ENCODE peak calls at places on chromosomes 13 and 19, in six cellular contexts. One of them, this sample, is unnamed.

GRCh38 chr19:3179739-3180293 is 1.2 kb downstream of the S1PR4 start:
- DNase-seq in left ventricle myocardium superior: no peak
- DNase-seq in HuH-7: no peak
- DNase-seq in stimulated activated naive CD8-positive, alpha-beta T cell treated with anti-CD3 and anti-CD28 coated beads, Interleukin-15, amount 100 ng/mL, for 72 hours: peak
- DNase-seq in NCI-H774: no peak
- DNase-seq in hippocampal formation: no peak
- DNase-seq in this sample: no peak

GRCh38 chr13:77737583-77738200 is 40.2 kb downstream of the SLAIN1 start:
- DNase-seq in left ventricle myocardium superior: no peak
- DNase-seq in HuH-7: no peak
- DNase-seq in stimulated activated naive CD8-positive, alpha-beta T cell treated with anti-CD3 and anti-CD28 coated beads, Interleukin-15, amount 100 ng/mL, for 72 hours: peak
- DNase-seq in NCI-H774: no peak
- DNase-seq in hippocampal formation: no peak
- DNase-seq in this sample: no peak

GRCh38 chr13:113448885-113449692 is 4.2 kb downstream of the ADPRHL1 start:
- DNase-seq in left ventricle myocardium superior: no peak
- DNase-seq in HuH-7: peak
- DNase-seq in stimulated activated naive CD8-positive, alpha-beta T cell treated with anti-CD3 and anti-CD28 coated beads, Interleukin-15, amount 100 ng/mL, for 72 hours: peak
- DNase-seq in NCI-H774: peak
- DNase-seq in hippocampal formation: peak
- DNase-seq in this sample: no peak

GRCh38 chr19:54448037-54448773 is 794 bp upstream of the LENG8 start:
- DNase-seq in left ventricle myocardium superior: peak
- DNase-seq in HuH-7: no peak
- DNase-seq in stimulated activated naive CD8-positive, alpha-beta T cell treated with anti-CD3 and anti-CD28 coated beads, Interleukin-15, amount 100 ng/mL, for 72 hours: no peak
- DNase-seq in NCI-H774: no peak
- DNase-seq in hippocampal formation: no peak
- DNase-seq in this sample: peak

GRCh38 chr19:18408053-18408476 is 10.6 kb upstream of the LRRC25 start:
- DNase-seq in left ventricle myocardium superior: peak
- DNase-seq in HuH-7: peak
- DNase-seq in stimulated activated naive CD8-positive, alpha-beta T cell treated with anti-CD3 and anti-CD28 coated beads, Interleukin-15, amount 100 ng/mL, for 72 hours: peak
- DNase-seq in NCI-H774: no peak
- DNase-seq in hippocampal formation: no peak
- DNase-seq in this sample: no peak

GRCh38 chr19:29372921-29373797 is 152.6 kb upstream of the VSTM2B start:
- DNase-seq in left ventricle myocardium superior: no peak
- DNase-seq in HuH-7: no peak
- DNase-seq in stimulated activated naive CD8-positive, alpha-beta T cell treated with anti-CD3 and anti-CD28 coated beads, Interleukin-15, amount 100 ng/mL, for 72 hours: no peak
- DNase-seq in NCI-H774: no peak
- DNase-seq in hippocampal formation: no peak
- DNase-seq in this sample: peak

GRCh38 chr19:28999733-29000433 is 213.1 kb downstream of the UQCRFS1 start:
- DNase-seq in left ventricle myocardium superior: peak
- DNase-seq in HuH-7: no peak
- DNase-seq in stimulated activated naive CD8-positive, alpha-beta T cell treated with anti-CD3 and anti-CD28 coated beads, Interleukin-15, amount 100 ng/mL, for 72 hours: no peak
- DNase-seq in NCI-H774: no peak
- DNase-seq in hippocampal formation: no peak
- DNase-seq in this sample: no peak

GRCh38 chr13:50587122-50587521 is 256.4 kb downstream of the DLEU7 start:
- DNase-seq in left ventricle myocardium superior: no peak
- DNase-seq in HuH-7: no peak
- DNase-seq in stimulated activated naive CD8-positive, alpha-beta T cell treated with anti-CD3 and anti-CD28 coated beads, Interleukin-15, amount 100 ng/mL, for 72 hours: no peak
- DNase-seq in NCI-H774: no peak
- DNase-seq in hippocampal formation: no peak
- DNase-seq in this sample: no peak

GRCh38 chr19:37594982-37595382 is 306 bp downstream of the ZNF540 start:
- DNase-seq in left ventricle myocardium superior: peak
- DNase-seq in HuH-7: no peak
- DNase-seq in stimulated activated naive CD8-positive, alpha-beta T cell treated with anti-CD3 and anti-CD28 coated beads, Interleukin-15, amount 100 ng/mL, for 72 hours: peak
- DNase-seq in NCI-H774: no peak
- DNase-seq in hippocampal formation: no peak
- DNase-seq in this sample: peak

GRCh38 chr19:16444273-16444597 is 27.5 kb downstream of the EPS15L1 start:
- DNase-seq in left ventricle myocardium superior: no peak
- DNase-seq in HuH-7: no peak
- DNase-seq in stimulated activated naive CD8-positive, alpha-beta T cell treated with anti-CD3 and anti-CD28 coated beads, Interleukin-15, amount 100 ng/mL, for 72 hours: no peak
- DNase-seq in NCI-H774: no peak
- DNase-seq in hippocampal formation: no peak
- DNase-seq in this sample: no peak

GRCh38 chr19:4009990-4010807 is 2.7 kb downstream of the PIAS4 start:
- DNase-seq in left ventricle myocardium superior: no peak
- DNase-seq in HuH-7: no peak
- DNase-seq in stimulated activated naive CD8-positive, alpha-beta T cell treated with anti-CD3 and anti-CD28 coated beads, Interleukin-15, amount 100 ng/mL, for 72 hours: no peak
- DNase-seq in NCI-H774: no peak
- DNase-seq in hippocampal formation: no peak
- DNase-seq in this sample: peak

GRCh38 chr19:50702158-50702869 is 17.3 kb downstream of the SHANK1 start:
- DNase-seq in left ventricle myocardium superior: no peak
- DNase-seq in HuH-7: no peak
- DNase-seq in stimulated activated naive CD8-positive, alpha-beta T cell treated with anti-CD3 and anti-CD28 coated beads, Interleukin-15, amount 100 ng/mL, for 72 hours: no peak
- DNase-seq in NCI-H774: no peak
- DNase-seq in hippocampal formation: no peak
- DNase-seq in this sample: no peak

GRCh38 chr13:111575276-111575675 is 254.8 kb downstream of the TEX29 start:
- DNase-seq in left ventricle myocardium superior: no peak
- DNase-seq in HuH-7: no peak
- DNase-seq in stimulated activated naive CD8-positive, alpha-beta T cell treated with anti-CD3 and anti-CD28 coated beads, Interleukin-15, amount 100 ng/mL, for 72 hours: no peak
- DNase-seq in NCI-H774: no peak
- DNase-seq in hippocampal formation: no peak
- DNase-seq in this sample: no peak

GRCh38 chr13:48891586-48891985 is 84.1 kb upstream of the FNDC3A start:
- DNase-seq in left ventricle myocardium superior: no peak
- DNase-seq in HuH-7: no peak
- DNase-seq in stimulated activated naive CD8-positive, alpha-beta T cell treated with anti-CD3 and anti-CD28 coated beads, Interleukin-15, amount 100 ng/mL, for 72 hours: no peak
- DNase-seq in NCI-H774: no peak
- DNase-seq in hippocampal formation: no peak
- DNase-seq in this sample: no peak

GRCh38 chr19:42965204-42965603 is 28.2 kb upstream of the PSG7 start:
- DNase-seq in left ventricle myocardium superior: no peak
- DNase-seq in HuH-7: no peak
- DNase-seq in stimulated activated naive CD8-positive, alpha-beta T cell treated with anti-CD3 and anti-CD28 coated beads, Interleukin-15, amount 100 ng/mL, for 72 hours: no peak
- DNase-seq in NCI-H774: no peak
- DNase-seq in hippocampal formation: no peak
- DNase-seq in this sample: no peak

GRCh38 chr19:342801-343421 is 1.7 kb downstream of the MIER2 start:
- DNase-seq in left ventricle myocardium superior: peak
- DNase-seq in HuH-7: no peak
- DNase-seq in stimulated activated naive CD8-positive, alpha-beta T cell treated with anti-CD3 and anti-CD28 coated beads, Interleukin-15, amount 100 ng/mL, for 72 hours: no peak
- DNase-seq in NCI-H774: no peak
- DNase-seq in hippocampal formation: no peak
- DNase-seq in this sample: peak

GRCh38 chr19:56015756-56016155 is 29.2 kb downstream of the NLRP5 start:
- DNase-seq in left ventricle myocardium superior: no peak
- DNase-seq in HuH-7: peak
- DNase-seq in stimulated activated naive CD8-positive, alpha-beta T cell treated with anti-CD3 and anti-CD28 coated beads, Interleukin-15, amount 100 ng/mL, for 72 hours: no peak
- DNase-seq in NCI-H774: no peak
- DNase-seq in hippocampal formation: no peak
- DNase-seq in this sample: no peak

GRCh38 chr13:44048326-44048725 is 168.6 kb downstream of the LACC1 start:
- DNase-seq in left ventricle myocardium superior: no peak
- DNase-seq in HuH-7: no peak
- DNase-seq in stimulated activated naive CD8-positive, alpha-beta T cell treated with anti-CD3 and anti-CD28 coated beads, Interleukin-15, amount 100 ng/mL, for 72 hours: no peak
- DNase-seq in NCI-H774: no peak
- DNase-seq in hippocampal formation: no peak
- DNase-seq in this sample: no peak

GRCh38 chr19:56314018-56314583 is 538 bp downstream of the ZSCAN5A start:
- DNase-seq in left ventricle myocardium superior: no peak
- DNase-seq in HuH-7: peak
- DNase-seq in stimulated activated naive CD8-positive, alpha-beta T cell treated with anti-CD3 and anti-CD28 coated beads, Interleukin-15, amount 100 ng/mL, for 72 hours: peak
- DNase-seq in NCI-H774: peak
- DNase-seq in hippocampal formation: no peak
- DNase-seq in this sample: no peak

GRCh38 chr13:64332048-64332447 is 2898.1 kb downstream of the PCDH9 start:
- DNase-seq in left ventricle myocardium superior: no peak
- DNase-seq in HuH-7: no peak
- DNase-seq in stimulated activated naive CD8-positive, alpha-beta T cell treated with anti-CD3 and anti-CD28 coated beads, Interleukin-15, amount 100 ng/mL, for 72 hours: no peak
- DNase-seq in NCI-H774: peak
- DNase-seq in hippocampal formation: no peak
- DNase-seq in this sample: no peak

GRCh38 chr19:3721900-3722442 is 13.8 kb downstream of the TJP3 start:
- DNase-seq in left ventricle myocardium superior: no peak
- DNase-seq in HuH-7: no peak
- DNase-seq in stimulated activated naive CD8-positive, alpha-beta T cell treated with anti-CD3 and anti-CD28 coated beads, Interleukin-15, amount 100 ng/mL, for 72 hours: no peak
- DNase-seq in NCI-H774: no peak
- DNase-seq in hippocampal formation: no peak
- DNase-seq in this sample: no peak

GRCh38 chr19:676343-677105 is at the start of gene FSTL3:
- DNase-seq in left ventricle myocardium superior: peak
- DNase-seq in HuH-7: no peak
- DNase-seq in stimulated activated naive CD8-positive, alpha-beta T cell treated with anti-CD3 and anti-CD28 coated beads, Interleukin-15, amount 100 ng/mL, for 72 hours: no peak
- DNase-seq in NCI-H774: no peak
- DNase-seq in hippocampal formation: no peak
- DNase-seq in this sample: no peak